ENCODE peak calls at places on chromosomes 16 and 17, in nine cellular contexts. One of them, this sample, is unnamed.
A peak's percentile ranks its signal among the peaks of the same experiment; 100 is the strongest.

GRCh38 chr17:2266045-2266864 is 37.3 kb downstream of the SMG6 start:
- DNase-seq in lower lobe of right lung: no peak
- DNase-seq in HCT116: no peak
- DNase-seq in left lung: peak; percentile 39
- DNase-seq in RWPE1: no peak
- DNase-seq in fibroblast of lung: no peak
- DNase-seq in tibial nerve: no peak
- DNase-seq in endodermal cell: no peak
- DNase-seq in heart left ventricle: no peak
- DNase-seq in this sample: no peak

GRCh38 chr16:57893559-57894389 is 77.2 kb downstream of the CNGB1 start:
- DNase-seq in lower lobe of right lung: peak; percentile 70
- DNase-seq in HCT116: no peak
- DNase-seq in left lung: peak; percentile 61
- DNase-seq in RWPE1: peak; percentile 75
- DNase-seq in fibroblast of lung: peak; percentile 87
- DNase-seq in tibial nerve: no peak
- DNase-seq in endodermal cell: no peak
- DNase-seq in heart left ventricle: no peak
- DNase-seq in this sample: peak; percentile 72

GRCh38 chr17:42806249-42806648 is 7.6 kb downstream of the CNTD1 start:
- DNase-seq in lower lobe of right lung: no peak
- DNase-seq in HCT116: no peak
- DNase-seq in left lung: no peak
- DNase-seq in RWPE1: no peak
- DNase-seq in fibroblast of lung: no peak
- DNase-seq in tibial nerve: no peak
- DNase-seq in endodermal cell: no peak
- DNase-seq in heart left ventricle: no peak
- DNase-seq in this sample: no peak

GRCh38 chr16:47503936-47504335 is 42.8 kb downstream of the PHKB start:
- DNase-seq in lower lobe of right lung: no peak
- DNase-seq in HCT116: peak; percentile 3
- DNase-seq in left lung: no peak
- DNase-seq in RWPE1: peak; percentile 49
- DNase-seq in fibroblast of lung: peak; percentile 55
- DNase-seq in tibial nerve: no peak
- DNase-seq in endodermal cell: no peak
- DNase-seq in heart left ventricle: no peak
- DNase-seq in this sample: no peak

GRCh38 chr16:11658896-11659708 is 9.2 kb upstream of the SNN start:
- DNase-seq in lower lobe of right lung: no peak
- DNase-seq in HCT116: no peak
- DNase-seq in left lung: no peak
- DNase-seq in RWPE1: peak; percentile 87
- DNase-seq in fibroblast of lung: peak; percentile 48
- DNase-seq in tibial nerve: no peak
- DNase-seq in endodermal cell: peak; percentile 65
- DNase-seq in heart left ventricle: no peak
- DNase-seq in this sample: no peak

GRCh38 chr16:85473909-85474640 is 139.0 kb upstream of the GSE1 start:
- DNase-seq in lower lobe of right lung: no peak
- DNase-seq in HCT116: no peak
- DNase-seq in left lung: no peak
- DNase-seq in RWPE1: no peak
- DNase-seq in fibroblast of lung: no peak
- DNase-seq in tibial nerve: no peak
- DNase-seq in endodermal cell: peak; percentile 70
- DNase-seq in heart left ventricle: no peak
- DNase-seq in this sample: no peak

GRCh38 chr17:58254803-58255202 is 16.4 kb downstream of the LPO start:
- DNase-seq in lower lobe of right lung: no peak
- DNase-seq in HCT116: peak; percentile 22
- DNase-seq in left lung: no peak
- DNase-seq in RWPE1: no peak
- DNase-seq in fibroblast of lung: no peak
- DNase-seq in tibial nerve: no peak
- DNase-seq in endodermal cell: peak; percentile 92
- DNase-seq in heart left ventricle: no peak
- DNase-seq in this sample: no peak

GRCh38 chr16:85393674-85394510 is 219.2 kb upstream of the GSE1 start:
- DNase-seq in lower lobe of right lung: peak; percentile 80
- DNase-seq in HCT116: no peak
- DNase-seq in left lung: peak; percentile 49
- DNase-seq in RWPE1: no peak
- DNase-seq in fibroblast of lung: no peak
- DNase-seq in tibial nerve: peak; percentile 31
- DNase-seq in endodermal cell: peak; percentile 92
- DNase-seq in heart left ventricle: peak; percentile 62
- DNase-seq in this sample: peak; percentile 83

GRCh38 chr17:3907483-3908216 is 8.6 kb downstream of the P2RX1 start:
- DNase-seq in lower lobe of right lung: no peak
- DNase-seq in HCT116: no peak
- DNase-seq in left lung: no peak
- DNase-seq in RWPE1: no peak
- DNase-seq in fibroblast of lung: no peak
- DNase-seq in tibial nerve: no peak
- DNase-seq in endodermal cell: peak; percentile 89
- DNase-seq in heart left ventricle: no peak
- DNase-seq in this sample: no peak

GRCh38 chr16:9870962-9871361 is 311.3 kb downstream of the GRIN2A start:
- DNase-seq in lower lobe of right lung: no peak
- DNase-seq in HCT116: no peak
- DNase-seq in left lung: no peak
- DNase-seq in RWPE1: no peak
- DNase-seq in fibroblast of lung: no peak
- DNase-seq in tibial nerve: no peak
- DNase-seq in endodermal cell: no peak
- DNase-seq in heart left ventricle: no peak
- DNase-seq in this sample: no peak

GRCh38 chr16:47110939-47111338 is 32.8 kb downstream of the NETO2 start:
- DNase-seq in lower lobe of right lung: no peak
- DNase-seq in HCT116: no peak
- DNase-seq in left lung: no peak
- DNase-seq in RWPE1: no peak
- DNase-seq in fibroblast of lung: no peak
- DNase-seq in tibial nerve: no peak
- DNase-seq in endodermal cell: no peak
- DNase-seq in heart left ventricle: no peak
- DNase-seq in this sample: no peak

GRCh38 chr16:14669776-14670175 is 24.3 kb downstream of the PLA2G10 start:
- DNase-seq in lower lobe of right lung: peak; percentile 55
- DNase-seq in HCT116: no peak
- DNase-seq in left lung: peak; percentile 52
- DNase-seq in RWPE1: peak; percentile 12
- DNase-seq in fibroblast of lung: no peak
- DNase-seq in tibial nerve: no peak
- DNase-seq in endodermal cell: no peak
- DNase-seq in heart left ventricle: no peak
- DNase-seq in this sample: peak; percentile 66

GRCh38 chr17:56658648-56659047 is 65.1 kb downstream of the NOG start:
- DNase-seq in lower lobe of right lung: no peak
- DNase-seq in HCT116: no peak
- DNase-seq in left lung: no peak
- DNase-seq in RWPE1: no peak
- DNase-seq in fibroblast of lung: no peak
- DNase-seq in tibial nerve: no peak
- DNase-seq in endodermal cell: no peak
- DNase-seq in heart left ventricle: no peak
- DNase-seq in this sample: no peak

DNA sequence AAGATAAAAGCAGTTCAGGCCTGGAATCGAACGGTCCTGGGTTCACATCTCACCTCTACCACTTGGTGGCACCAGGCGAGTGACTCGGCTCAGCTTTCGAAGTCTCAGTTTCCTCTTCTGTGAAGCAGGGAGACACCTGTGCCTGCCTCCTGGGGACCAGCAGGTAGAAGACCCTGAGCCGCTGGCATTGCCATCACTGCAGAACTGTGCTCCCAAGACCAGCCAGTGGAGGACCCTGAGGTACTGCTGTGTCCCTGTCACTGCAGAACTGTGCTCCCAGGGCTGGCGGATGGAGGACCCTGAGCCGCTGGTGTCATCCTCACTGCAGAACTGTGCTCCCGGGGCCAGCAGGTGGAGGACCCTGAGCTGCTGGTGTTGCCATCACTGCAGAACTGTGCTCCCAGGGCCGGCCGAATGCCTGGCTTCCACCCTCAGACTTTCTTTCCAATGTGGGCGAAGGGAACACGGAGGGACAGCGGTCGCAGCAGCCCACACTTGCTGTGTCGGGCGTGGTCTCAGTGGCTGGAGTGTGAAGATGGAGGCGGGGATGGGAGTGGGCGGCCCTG is 8.7 kb upstream of the SLC7A5 start:
- DNase-seq in lower lobe of right lung: no peak
- DNase-seq in HCT116: no peak
- DNase-seq in left lung: no peak
- DNase-seq in RWPE1: no peak
- DNase-seq in fibroblast of lung: no peak
- DNase-seq in tibial nerve: no peak
- DNase-seq in endodermal cell: peak; percentile 67
- DNase-seq in heart left ventricle: no peak
- DNase-seq in this sample: no peak
- TF ChIP-seq CTCF in lower lobe of right lung: peak; percentile 9
- TF ChIP-seq CTCF in HCT116: peak; percentile 50
- TF ChIP-seq CTCF in left lung: no peak
- TF ChIP-seq CTCF in RWPE1: no peak
- TF ChIP-seq CTCF in fibroblast of lung: peak; percentile 24
- TF ChIP-seq CTCF in tibial nerve: no peak
- TF ChIP-seq CTCF in endodermal cell: peak; percentile 61
- TF ChIP-seq CTCF in heart left ventricle: no peak
- TF ChIP-seq CTCF in this sample: peak; percentile 15

GRCh38 chr17:4949321-4950074 is 1.2 kb upstream of the PFN1 start:
- DNase-seq in lower lobe of right lung: peak; percentile 87
- DNase-seq in HCT116: peak; percentile 41
- DNase-seq in left lung: peak; percentile 89
- DNase-seq in RWPE1: peak; percentile 79
- DNase-seq in fibroblast of lung: peak; percentile 76
- DNase-seq in tibial nerve: peak; percentile 46
- DNase-seq in endodermal cell: peak; percentile 94
- DNase-seq in heart left ventricle: peak; percentile 82
- DNase-seq in this sample: peak; percentile 94
- H3K27ac ChIP-seq in lower lobe of right lung: peak overlapping the region; percentile 98
- H3K27ac ChIP-seq in HCT116: peak overlapping the region; percentile 99
- H3K27ac ChIP-seq in left lung: peak overlapping the region; percentile 99
- H3K27ac ChIP-seq in RWPE1: peak overlapping the region; percentile 100
- H3K27ac ChIP-seq in fibroblast of lung: peak overlapping the region; percentile 84
- H3K27ac ChIP-seq in tibial nerve: peak overlapping the region; percentile 96
- H3K27ac ChIP-seq in endodermal cell: peak overlapping the region; percentile 96
- H3K27ac ChIP-seq in heart left ventricle: peak overlapping the region; percentile 97
- H3K27ac ChIP-seq in this sample: peak overlapping the region; percentile 97

GRCh38 chr17:1055751-1056645 is 59.1 kb downstream of the TIMM22 start:
- DNase-seq in lower lobe of right lung: peak; percentile 65
- DNase-seq in HCT116: no peak
- DNase-seq in left lung: no peak
- DNase-seq in RWPE1: peak; percentile 54
- DNase-seq in fibroblast of lung: peak; percentile 44
- DNase-seq in tibial nerve: peak; percentile 54
- DNase-seq in endodermal cell: peak; percentile 95
- DNase-seq in heart left ventricle: peak; percentile 69
- DNase-seq in this sample: no peak

GRCh38 chr17:1056761-1057160 is 59.8 kb downstream of the TIMM22 start:
- DNase-seq in lower lobe of right lung: peak; percentile 42
- DNase-seq in HCT116: no peak
- DNase-seq in left lung: no peak
- DNase-seq in RWPE1: no peak
- DNase-seq in fibroblast of lung: no peak
- DNase-seq in tibial nerve: no peak
- DNase-seq in endodermal cell: peak; percentile 49
- DNase-seq in heart left ventricle: no peak
- DNase-seq in this sample: no peak

GRCh38 chr17:1060991-1061390 is 64.1 kb downstream of the TIMM22 start:
- DNase-seq in lower lobe of right lung: peak; percentile 76
- DNase-seq in HCT116: peak; percentile 93
- DNase-seq in left lung: peak; percentile 85
- DNase-seq in RWPE1: peak; percentile 94
- DNase-seq in fibroblast of lung: peak; percentile 98
- DNase-seq in tibial nerve: no peak
- DNase-seq in endodermal cell: no peak
- DNase-seq in heart left ventricle: peak; percentile 83
- DNase-seq in this sample: peak; percentile 81

GRCh38 chr17:1059131-1059795 is 62.3 kb downstream of the TIMM22 start:
- DNase-seq in lower lobe of right lung: peak; percentile 33
- DNase-seq in HCT116: no peak
- DNase-seq in left lung: no peak
- DNase-seq in RWPE1: no peak
- DNase-seq in fibroblast of lung: no peak
- DNase-seq in tibial nerve: no peak
- DNase-seq in endodermal cell: no peak
- DNase-seq in heart left ventricle: no peak
- DNase-seq in this sample: no peak

GRCh38 chr17:1058423-1059130 is 61.6 kb downstream of the TIMM22 start:
- DNase-seq in lower lobe of right lung: peak; percentile 80
- DNase-seq in HCT116: peak; percentile 51
- DNase-seq in left lung: no peak
- DNase-seq in RWPE1: peak; percentile 54
- DNase-seq in fibroblast of lung: peak; percentile 14
- DNase-seq in tibial nerve: no peak
- DNase-seq in endodermal cell: peak; percentile 95
- DNase-seq in heart left ventricle: peak; percentile 70
- DNase-seq in this sample: peak; percentile 88
- TF ChIP-seq CTCF in lower lobe of right lung: peak; percentile 66
- TF ChIP-seq CTCF in HCT116: peak; percentile 63
- TF ChIP-seq CTCF in left lung: peak; percentile 91
- TF ChIP-seq CTCF in RWPE1: peak; percentile 69
- TF ChIP-seq CTCF in fibroblast of lung: peak; percentile 41
- TF ChIP-seq CTCF in tibial nerve: no peak
- TF ChIP-seq CTCF in endodermal cell: peak; percentile 69
- TF ChIP-seq CTCF in heart left ventricle: peak; percentile 52
- TF ChIP-seq CTCF in this sample: peak; percentile 73

DNA sequence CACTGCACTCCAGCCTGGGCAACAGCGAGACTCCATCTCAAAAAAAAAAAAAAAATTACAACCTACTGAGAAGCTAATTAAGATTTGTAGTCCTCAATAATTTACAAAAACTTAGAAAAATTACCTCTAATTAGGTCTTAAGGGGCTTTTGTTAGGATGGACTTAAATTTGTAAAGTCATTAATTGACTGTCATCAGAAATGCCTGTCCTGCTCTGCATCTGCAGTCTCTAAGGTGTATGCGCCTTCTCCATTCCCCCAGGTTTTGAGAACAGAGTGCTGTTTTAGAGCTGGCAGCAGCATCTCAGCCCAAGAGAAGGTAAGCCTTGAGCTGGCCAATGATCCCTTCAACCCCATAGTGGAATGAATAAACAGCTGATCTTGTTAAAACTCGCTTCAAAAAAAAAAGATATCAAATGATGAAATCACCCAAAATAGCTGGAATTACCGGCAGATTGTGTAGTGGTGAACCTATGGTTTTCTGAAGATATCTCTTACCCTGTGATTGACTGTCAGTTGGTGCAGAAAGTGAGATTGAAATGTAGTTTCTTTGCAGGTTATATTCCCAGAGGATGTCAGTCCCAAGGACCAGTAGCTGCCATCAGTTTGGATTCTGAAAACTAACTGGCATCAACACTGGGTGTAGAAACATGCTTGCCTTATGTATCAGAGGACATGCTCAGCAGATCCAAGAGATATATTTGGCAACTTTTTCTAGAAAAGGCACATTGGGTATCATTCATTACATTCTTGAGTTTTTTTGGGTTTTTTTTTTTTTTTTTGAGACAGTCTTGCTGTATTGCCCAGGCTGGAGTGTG is 25.7 kb downstream of the TRPV2 start:
- DNase-seq in lower lobe of right lung: no peak
- DNase-seq in HCT116: no peak
- DNase-seq in left lung: no peak
- DNase-seq in RWPE1: no peak
- DNase-seq in fibroblast of lung: peak; percentile 16
- DNase-seq in tibial nerve: no peak
- DNase-seq in endodermal cell: no peak
- DNase-seq in heart left ventricle: no peak
- DNase-seq in this sample: no peak
- H3K27ac ChIP-seq in lower lobe of right lung: peak overlapping the region; percentile 84
- H3K27ac ChIP-seq in HCT116: peak overlapping the region; percentile 97
- H3K27ac ChIP-seq in left lung: no peak overlapping the region
- H3K27ac ChIP-seq in RWPE1: peak overlapping the region; percentile 94
- H3K27ac ChIP-seq in fibroblast of lung: no peak overlapping the region
- H3K27ac ChIP-seq in tibial nerve: peak overlapping the region; percentile 90
- H3K27ac ChIP-seq in endodermal cell: no peak overlapping the region
- H3K27ac ChIP-seq in heart left ventricle: no peak overlapping the region
- H3K27ac ChIP-seq in this sample: peak overlapping the region; percentile 6